ENCODE peak calls at places on chromosomes 11 and 22, in six cellular contexts. W is adrenal gland, H is aorta, R is brain microvascular endothelial cell, C is thoracic aorta, E is OCI-LY7. G is an unnamed sample.
A peak's percentile ranks its signal among the peaks of the same experiment; 100 is the strongest.

GRCh38 chr11:57196556-57196955 is 14.8 kb downstream of the LRRC55 start:
- DNase-seq in W (no peak), H (no peak), R (no peak), C (no peak), E (no peak), G (no peak)

GRCh38 chr11:91932151-91932821 is 292.3 kb upstream of the FAT3 start:
- DNase-seq in W (no peak), H (no peak), R (no peak), C (no peak), E (no peak), G (no peak)

GRCh38 chr11:68430801-68431200 is 29.8 kb upstream of the PPP6R3 start:
- DNase-seq in W (no peak), H (no peak), R (no peak), C (no peak), E (no peak), G (no peak)

GRCh38 chr22:30283342-30283741 is 6.0 kb downstream of the CASTOR1 start:
- DNase-seq in W (no peak), H (no peak), R (no peak), C (no peak), E (no peak), G (no peak)

GRCh38 chr22:37383342-37383741 is 43.9 kb downstream of the ELFN2 start:
- DNase-seq in W (peak; percentile 22), H (no peak), R (no peak), C (no peak), E (peak; percentile 87), G (no peak)

GRCh38 chr11:72004515-72005346 is 6.0 kb downstream of the IL18BP start:
- DNase-seq in W (no peak), H (no peak), R (no peak), C (no peak), E (no peak), G (no peak)

GRCh38 chr22:50581950-50582561 is 593 bp downstream of the CHKB start:
- DNase-seq in W (no peak), H (no peak), R (no peak), C (no peak), E (peak; percentile 55), G (no peak)

GRCh38 chr11:46299425-46300067 is 22.1 kb downstream of the CREB3L1 start:
- DNase-seq in W (no peak), H (no peak), R (no peak), C (no peak), E (no peak), G (no peak)

GRCh38 chr11:36345084-36345511 is 49.0 kb downstream of the PRR5L start:
- DNase-seq in W (peak; percentile 38), H (no peak), R (no peak), C (no peak), E (no peak), G (no peak)

GRCh38 chr22:30875481-30876215 is 92.9 kb downstream of the MORC2 start:
- DNase-seq in W (peak; percentile 97), H (peak; percentile 44), R (no peak), C (no peak), E (no peak), G (no peak)

GRCh38 chr11:123217897-123218296 is 22.8 kb upstream of the CLMP start:
- DNase-seq in W (no peak), H (no peak), R (no peak), C (no peak), E (no peak), G (no peak)

DNA sequence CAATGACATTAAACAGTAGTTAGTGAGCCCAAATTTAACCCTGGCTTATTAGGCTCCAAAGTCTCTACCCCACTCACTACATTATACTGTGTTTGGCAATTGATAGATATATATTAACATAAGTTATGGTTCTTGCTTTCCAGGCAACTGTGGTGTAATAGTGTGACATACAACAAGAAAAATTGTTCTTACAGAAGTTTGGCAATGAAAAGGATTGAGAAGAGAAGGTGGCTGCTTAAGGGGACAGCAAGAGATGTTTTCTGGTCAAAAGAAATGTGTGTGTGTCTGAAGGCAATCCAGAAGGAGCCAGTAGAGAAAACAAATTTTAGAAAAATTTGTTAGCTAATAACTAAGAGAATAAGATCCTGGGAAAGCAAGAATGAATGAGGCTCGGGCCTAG is 132.4 kb downstream of the SWAP70 start:
- DNase-seq in W (no peak), H (no peak), R (no peak), C (no peak), E (no peak), G (no peak)
- H3K27ac ChIP-seq in W (no peak overlapping the region), H (no peak overlapping the region), R (no peak overlapping the region), C (peak overlapping the region; percentile 84), E (no peak overlapping the region), G (peak overlapping the region; percentile 55)

DNA sequence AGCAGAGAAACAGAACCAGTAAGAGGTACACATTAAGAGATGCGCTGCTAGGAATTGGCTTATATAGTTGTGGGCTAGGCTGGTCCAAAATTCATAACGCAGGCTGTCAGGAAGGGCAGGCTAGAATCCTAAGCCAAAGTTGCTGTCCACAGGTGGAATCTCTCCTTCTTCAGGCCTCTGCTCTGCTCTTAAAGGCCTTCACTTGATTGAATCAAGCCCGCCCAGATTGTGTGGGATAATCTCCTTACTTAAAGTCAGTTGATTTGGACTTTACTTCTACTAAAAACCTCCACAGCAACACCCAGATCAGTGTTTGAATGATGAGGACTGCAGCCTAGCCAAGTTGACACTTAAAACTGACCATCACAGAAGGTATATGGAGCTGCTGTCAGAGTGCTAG is 68.8 kb downstream of the LRRC32 start:
- DNase-seq in W (no peak), H (no peak), R (no peak), C (no peak), E (no peak), G (no peak)
- H3K27ac ChIP-seq in W (no peak overlapping the region), H (no peak overlapping the region), R (no peak overlapping the region), C (no peak overlapping the region), E (no peak overlapping the region), G (peak overlapping the region; percentile 52)

GRCh38 chr11:19933132-19933735 is 220.6 kb downstream of the NAV2 start:
- DNase-seq in W (no peak), H (no peak), R (no peak), C (no peak), E (no peak), G (no peak)

GRCh38 chr11:19933801-19934488 is 221.3 kb downstream of the NAV2 start:
- DNase-seq in W (no peak), H (no peak), R (no peak), C (no peak), E (no peak), G (no peak)

GRCh38 chr11:19936461-19936860 is 223.8 kb downstream of the DBX1 start:
- DNase-seq in W (no peak), H (no peak), R (no peak), C (no peak), E (no peak), G (no peak)

GRCh38 chr11:19935507-19935906 is 222.9 kb downstream of the NAV2 start:
- DNase-seq in W (no peak), H (no peak), R (peak; percentile 80), C (no peak), E (no peak), G (no peak)

DNA sequence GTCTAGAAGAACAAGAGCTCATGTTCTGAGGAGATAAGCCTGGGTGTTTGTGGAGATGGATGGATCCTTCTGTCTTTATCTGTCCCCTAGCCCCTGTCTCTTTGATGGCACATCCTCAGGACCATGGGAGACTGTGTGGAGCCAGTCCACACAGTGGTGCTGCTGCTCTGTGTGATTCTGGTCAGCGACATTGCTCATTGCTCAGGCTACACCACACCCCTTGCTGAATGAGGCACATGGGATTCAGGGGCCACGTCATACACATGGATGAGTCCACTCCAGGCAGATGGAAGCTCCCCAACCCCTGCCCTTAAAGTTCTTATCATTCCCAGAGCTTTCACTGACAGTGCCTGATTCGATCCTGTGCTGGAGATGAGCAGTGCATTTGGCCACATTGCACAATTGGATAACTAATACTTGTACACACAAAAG is 222.2 kb downstream of the NAV2 start:
- DNase-seq in W (no peak), H (peak; percentile 68), R (peak; percentile 80), C (peak; percentile 35), E (no peak), G (no peak)
- H3K27ac ChIP-seq in W (no peak overlapping the region), H (no peak overlapping the region), R (peak overlapping the region; percentile 76), C (no peak overlapping the region), E (no peak overlapping the region), G (no peak overlapping the region)

DNA sequence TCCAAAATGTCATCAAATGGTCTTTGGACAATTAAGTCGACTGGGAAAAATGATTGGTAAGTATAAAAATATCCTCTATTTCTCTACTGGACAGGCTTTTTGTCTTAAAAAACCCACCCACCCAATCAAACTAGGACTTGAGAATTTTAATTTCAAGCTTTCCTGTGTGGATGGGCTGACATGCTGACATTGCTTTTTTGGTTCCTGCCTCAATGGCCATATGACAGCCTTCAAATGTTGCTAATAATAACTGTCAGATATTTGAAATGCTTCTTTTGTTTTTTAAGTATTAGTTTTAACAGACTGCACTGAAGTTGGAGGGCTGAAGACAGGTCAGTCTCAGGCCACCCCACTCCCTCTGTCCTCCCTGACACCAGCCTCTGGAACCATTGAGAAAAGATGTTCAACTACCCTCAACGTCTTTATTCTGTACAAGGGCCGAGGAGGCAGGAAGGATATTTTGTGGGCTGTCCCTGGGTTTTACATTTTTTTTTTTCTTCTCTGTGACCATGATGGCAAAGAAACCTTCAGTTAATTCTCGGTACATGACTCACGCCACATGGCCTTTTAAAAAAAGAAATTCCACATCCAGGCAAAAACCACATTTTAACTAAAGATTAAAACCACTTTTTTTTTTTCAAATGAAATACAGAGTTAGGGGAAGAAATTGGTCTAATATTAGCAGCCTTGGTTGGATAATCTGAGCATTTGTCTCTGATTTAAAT is 130.4 kb downstream of the SLC1A2 start:
- DNase-seq in W (no peak), H (no peak), R (peak; percentile 63), C (no peak), E (no peak), G (no peak)
- H3K27ac ChIP-seq in W (peak overlapping the region; percentile 14), H (peak overlapping the region; percentile 2), R (peak overlapping the region; percentile 72), C (peak overlapping the region; percentile 64), E (no peak overlapping the region), G (no peak overlapping the region)

GRCh38 chr22:42799462-42800405 is 57.3 kb downstream of the ARFGAP3 start:
- DNase-seq in W (no peak), H (no peak), R (no peak), C (no peak), E (peak; percentile 29), G (no peak)

GRCh38 chr22:42801537-42802165 is 55.4 kb downstream of the ARFGAP3 start:
- DNase-seq in W (no peak), H (no peak), R (no peak), C (no peak), E (no peak), G (no peak)

GRCh38 chr22:42803454-42803853 is 53.6 kb downstream of the ARFGAP3 start:
- DNase-seq in W (no peak), H (no peak), R (no peak), C (no peak), E (no peak), G (no peak)

GRCh38 chr22:42799061-42799460 is 58.0 kb downstream of the ARFGAP3 start:
- DNase-seq in W (no peak), H (no peak), R (no peak), C (no peak), E (no peak), G (no peak)

DNA sequence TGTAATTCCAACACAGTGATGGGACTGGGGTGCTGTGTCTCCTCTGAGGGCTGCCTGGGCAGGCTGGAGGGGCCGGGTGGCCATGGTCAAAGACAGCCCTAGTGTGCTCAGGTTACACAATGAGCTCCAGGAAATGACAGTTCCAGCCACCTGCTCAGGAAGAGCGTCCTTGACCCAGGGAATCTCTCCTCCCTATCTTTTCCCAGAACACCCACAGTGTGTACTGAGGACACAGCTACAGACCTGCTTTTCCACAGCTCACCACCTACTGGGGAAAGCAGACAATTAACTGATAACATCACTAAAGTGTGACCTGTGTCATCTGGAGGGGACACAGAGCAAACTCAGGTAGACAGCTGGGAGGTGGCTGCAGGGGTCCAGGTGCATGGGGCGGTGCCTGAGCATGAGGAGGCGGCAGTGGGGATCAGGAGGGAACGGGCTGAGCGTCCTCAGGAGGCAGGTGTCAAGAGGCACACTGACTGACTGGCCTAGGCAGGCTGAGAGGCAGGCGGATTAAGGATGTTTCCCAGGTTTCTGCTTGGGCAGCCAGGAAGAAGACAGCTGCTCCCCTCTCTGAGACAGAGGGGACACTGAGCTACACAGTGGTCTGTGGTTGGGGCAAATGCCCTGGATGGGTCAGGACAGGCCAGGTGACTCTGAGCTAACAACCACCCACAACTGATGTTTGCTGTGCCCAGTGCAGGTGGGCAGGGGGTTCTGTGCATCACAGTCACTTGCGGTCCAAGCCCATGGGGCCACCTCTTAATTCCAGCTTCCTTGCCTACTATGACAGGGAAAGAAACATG is 56.1 kb downstream of the ARFGAP3 start:
- DNase-seq in W (no peak), H (no peak), R (no peak), C (no peak), E (no peak), G (no peak)
- H3K27ac ChIP-seq in W (no peak overlapping the region), H (no peak overlapping the region), R (no peak overlapping the region), C (no peak overlapping the region), E (no peak overlapping the region), G (no peak overlapping the region)

G was measured in uterus.